ENCODE peak calls at places on chromosomes 7 and 10, in eight cellular contexts. N is CD8-positive, alpha-beta T cell; J is fibroblast of lung; P is HepG2; Q is cardiac muscle cell; D is tibial nerve; S is transverse colon; W is colonic mucosa. R is an unnamed sample.

GRCh38 chr7:31043035-31043434 is 9.1 kb upstream of the ADCYAP1R1 start:
- DNase-seq in J (no peak), N (no peak), W (no peak), S (no peak), Q (no peak), P (no peak), D (no peak), R (no peak)

GRCh38 chr7:130921391-130922180 is 187.6 kb upstream of the KLF14 start:
- DNase-seq in D (peak; percentile 47), J (peak; percentile 89), P (no peak), S (peak; percentile 61), W (peak; percentile 66), N (no peak), Q (peak; percentile 16), R (no peak)

GRCh38 chr7:128842674-128843641 is 12.8 kb downstream of the FLNC start:
- DNase-seq in P (no peak), S (no peak), N (no peak), J (no peak), W (no peak), Q (no peak), D (no peak), R (no peak)

GRCh38 chr7:115707684-115708341 is 322.8 kb downstream of the TFEC start:
- DNase-seq in N (no peak), D (no peak), Q (no peak), W (no peak), P (no peak), S (no peak), J (no peak), R (no peak)

GRCh38 chr7:74452748-74453320 is 872 bp upstream of the GTF2IRD1 start:
- DNase-seq in S (peak; percentile 63), W (peak; percentile 81), J (peak; percentile 81), Q (no peak), N (peak; percentile 61), P (peak; percentile 65), D (peak; percentile 23), R (no peak)

GRCh38 chr10:78543749-78544446 is 510.2 kb downstream of the RPS24 start:
- DNase-seq in S (peak; percentile 54), P (peak; percentile 62), D (peak; percentile 63), N (no peak), J (peak; percentile 97), W (peak; percentile 56), Q (peak; percentile 66), R (peak; percentile 65)

GRCh38 chr10:28111712-28112111 is 112.8 kb upstream of the ODAD2 start:
- DNase-seq in S (no peak), N (no peak), P (no peak), D (no peak), Q (no peak), W (no peak), J (peak; percentile 57), R (no peak)

GRCh38 chr7:25617219-25617618 is 388.9 kb upstream of the NPVF start:
- DNase-seq in N (no peak), Q (no peak), P (no peak), S (no peak), D (no peak), J (no peak), W (no peak), R (no peak)

GRCh38 chr10:133062635-133063034 is 25.1 kb upstream of the ADGRA1 start:
- DNase-seq in S (no peak), W (no peak), Q (no peak), N (no peak), J (no peak), P (no peak), D (no peak), R (no peak)

GRCh38 chr10:6124666-6125065 is 35.8 kb downstream of the RBM17 start:
- DNase-seq in P (no peak), J (no peak), W (peak; percentile 32), D (no peak), Q (no peak), N (no peak), S (no peak), R (no peak)

GRCh38 chr7:138459300-138460175 is 521 bp upstream of the TRIM24 start:
- DNase-seq in S (peak; percentile 98), Q (peak; percentile 99), W (peak; percentile 98), D (peak; percentile 93), N (peak; percentile 99), P (peak; percentile 96), J (peak; percentile 98), R (peak; percentile 98)

GRCh38 chr10:126049741-126050140 is 153.4 kb downstream of the FANK1 start:
- DNase-seq in S (no peak), P (no peak), J (peak; percentile 14), D (no peak), W (no peak), Q (peak; percentile 12), N (no peak), R (peak; percentile 78)

GRCh38 chr10:77077546-77077945 is 560.1 kb downstream of the KCNMA1 start:
- DNase-seq in W (no peak), Q (no peak), S (no peak), D (no peak), J (no peak), N (no peak), P (no peak), R (no peak)

GRCh38 chr10:5502903-5503835 is 3.8 kb upstream of the CALML5 start:
- DNase-seq in N (no peak), W (peak; percentile 87), P (no peak), J (no peak), Q (no peak), S (peak; percentile 76), D (no peak), R (no peak)

GRCh38 chr10:6255548-6256061 is 52.9 kb downstream of the PFKFB3 start:
- DNase-seq in J (no peak), S (peak; percentile 25), D (no peak), W (no peak), P (no peak), N (no peak), Q (no peak), R (no peak)

DNA sequence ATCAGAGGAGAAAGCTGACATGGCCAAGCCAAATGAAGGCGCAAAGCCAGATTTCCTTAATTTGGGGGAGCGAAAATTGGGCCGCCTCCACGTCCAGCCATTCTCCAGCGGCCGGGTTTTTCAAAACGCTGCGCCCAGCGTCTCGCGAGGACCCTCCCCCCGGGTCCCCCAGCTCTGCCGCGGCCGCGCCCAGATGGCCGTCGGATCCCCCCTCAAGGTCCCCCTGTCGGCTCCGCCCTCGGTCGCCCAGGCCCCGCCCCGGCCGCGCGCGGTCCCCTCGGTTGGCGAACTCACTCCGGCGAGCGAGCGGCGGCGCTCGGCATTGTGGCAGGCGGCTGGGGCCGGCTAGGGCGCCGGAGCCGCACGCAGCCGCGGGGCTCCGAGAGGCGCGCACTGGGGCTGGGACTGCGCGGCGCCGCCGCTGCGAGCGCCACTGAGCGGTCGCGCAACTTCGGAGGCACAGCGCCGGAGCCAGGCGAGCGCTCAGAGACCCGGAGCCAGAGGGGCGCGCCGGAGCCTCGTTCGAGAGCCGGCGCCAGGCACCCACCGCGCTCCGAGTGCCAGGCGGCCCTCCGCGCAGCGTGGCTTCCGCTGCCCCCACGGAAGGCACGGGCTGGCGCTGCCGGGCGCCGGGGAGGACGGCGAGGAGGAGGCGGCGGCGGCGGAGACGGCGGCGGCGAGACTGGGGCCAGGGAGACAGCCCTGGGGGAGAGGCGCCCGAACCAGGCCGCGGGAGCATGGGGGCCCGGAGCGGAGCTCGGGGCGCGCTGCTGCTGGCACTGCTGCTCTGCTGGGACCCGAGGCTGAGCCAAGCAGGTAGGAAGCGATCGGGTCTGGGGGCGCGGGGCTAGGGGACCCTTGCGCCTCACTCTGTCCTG is at the start of gene UNC5B:
- DNase-seq in N (peak; percentile 68), J (peak; percentile 90), S (peak; percentile 89), P (peak; percentile 54), W (peak; percentile 91), Q (peak; percentile 97), D (peak; percentile 79), R (peak; percentile 96)
- TF ChIP-seq CTCF in N (no peak), J (no peak), S (peak; percentile 22), P (peak; percentile 16), W (no peak), Q (peak; percentile 17), D (peak; percentile 58), R (peak; percentile 26)

DNA sequence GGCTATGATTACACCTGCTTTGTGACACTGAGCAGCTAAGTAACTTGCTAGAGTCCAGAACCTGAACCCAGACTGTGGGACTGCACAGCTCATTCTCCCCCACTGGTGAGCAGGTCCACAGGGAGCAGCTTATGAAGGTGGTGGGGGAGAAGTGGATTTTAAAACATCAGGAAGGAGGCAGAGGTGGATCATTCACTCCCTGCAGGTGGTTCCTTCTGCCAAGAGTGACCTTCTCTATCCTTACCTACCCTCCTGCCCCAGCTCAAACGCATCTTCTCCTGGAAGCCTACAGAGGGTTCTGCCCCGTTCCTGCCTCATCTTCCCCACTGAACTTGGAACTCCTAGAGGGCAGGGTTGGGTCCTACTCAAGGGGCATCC is 539 bp upstream of the FAM241B start:
- DNase-seq in S (no peak), N (no peak), D (no peak), W (no peak), P (no peak), Q (no peak), J (no peak), R (no peak)
- H3K4me3 ChIP-seq in S (no peak overlapping the region), N (peak overlapping the region; percentile 83), D (peak overlapping the region; percentile 58), W (peak overlapping the region; percentile 81), P (no peak overlapping the region), Q (peak overlapping the region; percentile 96), J (no peak overlapping the region), R (peak overlapping the region; percentile 61)

DNA sequence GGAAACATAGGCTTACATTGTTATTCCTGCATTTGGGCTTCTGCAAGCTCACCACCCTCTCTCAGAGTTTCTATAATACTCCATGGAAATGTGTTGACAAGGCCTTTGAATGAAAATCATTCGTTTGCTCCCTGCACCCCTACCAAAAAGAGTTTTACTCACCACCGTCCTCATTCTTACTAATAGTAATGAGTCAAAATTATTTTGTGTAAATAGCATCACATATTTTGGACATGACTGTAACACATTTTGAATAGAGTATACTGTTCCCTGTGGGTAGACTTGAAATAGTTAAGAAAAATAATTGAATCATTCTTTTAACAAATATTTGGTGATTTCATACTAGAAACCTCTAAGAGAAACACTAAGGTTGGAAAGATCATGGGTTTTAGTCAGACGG is 84.6 kb downstream of the AKAP9 start:
- DNase-seq in P (no peak), D (no peak), J (peak; percentile 64), S (no peak), W (no peak), Q (no peak), N (no peak), R (no peak)
- H3K36me3 ChIP-seq in P (peaks cover 44% of the 10 kb centered on the region), D (no peaks in the 10 kb centered on the region), J (no peaks in the 10 kb centered on the region), S (no peaks in the 10 kb centered on the region), W (peaks cover 4% of the 10 kb centered on the region), Q (peaks cover 52% of the 10 kb centered on the region), N (peaks cover 28% of the 10 kb centered on the region), R (peaks cover 64% of the 10 kb centered on the region)

GRCh38 chr10:14325325-14325955 is 5.3 kb downstream of the FRMD4A start:
- DNase-seq in N (no peak), J (peak; percentile 28), S (peak; percentile 23), W (peak; percentile 50), Q (peak; percentile 64), D (peak; percentile 21), P (peak; percentile 24), R (no peak)
- TF ChIP-seq CTCF in N (peak; percentile 51), J (peak; percentile 28), S (peak; percentile 39), W (no peak), Q (peak; percentile 63), D (no peak), P (peak; percentile 45), R (peak; percentile 56)

R was measured in upper lobe of right lung.